ENCODE peak calls at places on chromosomes 7 and 10, in six cellular contexts. C is IMR-90, Y is psoas muscle, W is BE2C, A is tibial nerve, E is WERI-Rb-1. Q is an unnamed sample.
A peak's percentile ranks its signal among the peaks of the same experiment; 100 is the strongest.

GRCh38 chr10:92822060-92822634 is 26.2 kb upstream of the EXOC6 start:
- DNase-seq in E (no peak), C (peak; percentile 95), W (no peak), A (no peak), Y (no peak), Q (no peak)

GRCh38 chr7:139687980-139688632 is 89.7 kb downstream of the HIPK2 start:
- DNase-seq in E (no peak), Y (no peak), A (no peak), W (peak; percentile 52), C (peak; percentile 55), Q (no peak)

GRCh38 chr10:16828731-16829175 is 11.5 kb upstream of the RSU1 start:
- DNase-seq in E (no peak), Y (peak; percentile 35), C (peak; percentile 83), W (no peak), A (no peak), Q (no peak)

GRCh38 chr7:81470084-81470723 is 299.6 kb downstream of the HGF start:
- DNase-seq in Y (peak; percentile 67), C (peak; percentile 81), W (peak; percentile 82), A (peak; percentile 38), E (peak; percentile 73), Q (peak; percentile 70)

GRCh38 chr7:148697256-148697841 is 1.4 kb upstream of the CUL1 start:
- DNase-seq in A (peak; percentile 54), E (no peak), C (peak; percentile 63), W (peak; percentile 15), Y (peak; percentile 27), Q (no peak)

GRCh38 chr7:31488562-31489203 is 25.2 kb upstream of the ITPRID1 start:
- DNase-seq in E (peak; percentile 77), A (peak; percentile 24), C (no peak), W (peak; percentile 67), Y (peak; percentile 24), Q (peak; percentile 38)

GRCh38 chr7:26091933-26092332 is 60.1 kb upstream of the NFE2L3 start:
- DNase-seq in W (no peak), E (no peak), A (no peak), Y (no peak), C (peak; percentile 13), Q (no peak)

GRCh38 chr7:24963218-24963617 is 16.8 kb downstream of the OSBPL3 start:
- DNase-seq in C (peak; percentile 32), E (no peak), Y (peak; percentile 18), W (no peak), A (peak; percentile 59), Q (no peak)

GRCh38 chr10:191703-192518 is 56.7 kb downstream of the ZMYND11 start:
- DNase-seq in Y (peak; percentile 14), E (no peak), W (no peak), A (peak; percentile 13), C (peak; percentile 75), Q (no peak)

GRCh38 chr7:22339725-22340390 is 17.1 kb downstream of the RAPGEF5 start:
- DNase-seq in C (no peak), Y (no peak), A (no peak), W (no peak), E (no peak), Q (no peak)

GRCh38 chr10:44801383-44802327 is 109.5 kb upstream of the TMEM72 start:
- DNase-seq in Y (peak; percentile 61), W (peak; percentile 20), E (no peak), A (peak; percentile 66), C (peak; percentile 97), Q (no peak)

GRCh38 chr7:55026867-55027490 is 8.2 kb downstream of the EGFR start:
- DNase-seq in A (no peak), C (peak; percentile 48), W (peak; percentile 40), Y (no peak), E (no peak), Q (no peak)

GRCh38 chr7:6167004-6167551 is 105.3 kb downstream of the CYTH3 start:
- DNase-seq in W (peak; percentile 87), Y (no peak), C (no peak), E (no peak), A (no peak), Q (no peak)

GRCh38 chr10:57849726-57850357 is 417.9 kb downstream of the IPMK start:
- DNase-seq in E (no peak), W (no peak), C (peak; percentile 2), A (no peak), Y (no peak), Q (no peak)

GRCh38 chr7:152859781-152860191 is 100.2 kb downstream of the ACTR3B start:
- DNase-seq in W (no peak), C (no peak), Y (no peak), A (no peak), E (peak; percentile 22), Q (no peak)

GRCh38 chr7:151687523-151688235 is 168.0 kb upstream of the RHEB start:
- DNase-seq in E (no peak), C (peak; percentile 96), Y (peak; percentile 70), W (no peak), A (peak; percentile 55), Q (no peak)

GRCh38 chr7:142066536-142066935 is 45.0 kb upstream of the MGAM2 start:
- DNase-seq in A (no peak), W (no peak), Y (no peak), C (no peak), E (no peak), Q (no peak)

GRCh38 chr10:974785-975074 is 13.5 kb upstream of the GTPBP4 start:
- DNase-seq in A (no peak), E (no peak), C (no peak), W (no peak), Y (no peak), Q (no peak)

GRCh38 chr10:132240581-132240980 is 53.8 kb downstream of the DPYSL4 start:
- DNase-seq in Y (no peak), W (no peak), C (no peak), A (no peak), E (no peak), Q (no peak)

GRCh38 chr10:75335191-75335590 is 66.4 kb downstream of the ZNF503 start:
- DNase-seq in Y (no peak), E (no peak), A (no peak), C (no peak), W (no peak), Q (no peak)

GRCh38 chr7:50449501-50449880 is 659 bp downstream of the FIGNL1 start:
- DNase-seq in C (no peak), E (no peak), A (no peak), W (no peak), Y (no peak), Q (no peak)

GRCh38 chr10:83917519-83918506 is 221.5 kb upstream of the GHITM start:
- DNase-seq in E (no peak), A (no peak), W (peak; percentile 63), C (no peak), Y (no peak), Q (peak; percentile 31)

GRCh38 chr10:31745612-31746376 is 182.8 kb downstream of the ARHGAP12 start:
- DNase-seq in Y (no peak), C (peak; percentile 97), E (no peak), A (no peak), W (no peak), Q (no peak)

GRCh38 chr7:73738220-73738611 is 386 bp downstream of the ABHD11 start:
- DNase-seq in C (peak; percentile 25), Y (peak; percentile 63), E (peak; percentile 59), A (no peak), W (peak; percentile 71), Q (peak; percentile 26)

GRCh38 chr7:100469227-100470044 is 5.4 kb upstream of the SPACDR start:
- DNase-seq in A (peak; percentile 93), W (peak; percentile 92), C (peak; percentile 64), Y (peak; percentile 88), E (peak; percentile 83), Q (peak; percentile 97)

GRCh38 chr7:2939193-2939885 is 95.2 kb upstream of the GNA12 start:
- DNase-seq in A (no peak), W (no peak), Y (no peak), C (peak; percentile 9), E (no peak), Q (no peak)

GRCh38 chr10:58513189-58514101 is 773 bp downstream of the BICC1 start:
- DNase-seq in A (peak; percentile 75), W (peak; percentile 32), E (peak; percentile 66), Y (peak; percentile 73), C (peak; percentile 84), Q (peak; percentile 17)

DNA sequence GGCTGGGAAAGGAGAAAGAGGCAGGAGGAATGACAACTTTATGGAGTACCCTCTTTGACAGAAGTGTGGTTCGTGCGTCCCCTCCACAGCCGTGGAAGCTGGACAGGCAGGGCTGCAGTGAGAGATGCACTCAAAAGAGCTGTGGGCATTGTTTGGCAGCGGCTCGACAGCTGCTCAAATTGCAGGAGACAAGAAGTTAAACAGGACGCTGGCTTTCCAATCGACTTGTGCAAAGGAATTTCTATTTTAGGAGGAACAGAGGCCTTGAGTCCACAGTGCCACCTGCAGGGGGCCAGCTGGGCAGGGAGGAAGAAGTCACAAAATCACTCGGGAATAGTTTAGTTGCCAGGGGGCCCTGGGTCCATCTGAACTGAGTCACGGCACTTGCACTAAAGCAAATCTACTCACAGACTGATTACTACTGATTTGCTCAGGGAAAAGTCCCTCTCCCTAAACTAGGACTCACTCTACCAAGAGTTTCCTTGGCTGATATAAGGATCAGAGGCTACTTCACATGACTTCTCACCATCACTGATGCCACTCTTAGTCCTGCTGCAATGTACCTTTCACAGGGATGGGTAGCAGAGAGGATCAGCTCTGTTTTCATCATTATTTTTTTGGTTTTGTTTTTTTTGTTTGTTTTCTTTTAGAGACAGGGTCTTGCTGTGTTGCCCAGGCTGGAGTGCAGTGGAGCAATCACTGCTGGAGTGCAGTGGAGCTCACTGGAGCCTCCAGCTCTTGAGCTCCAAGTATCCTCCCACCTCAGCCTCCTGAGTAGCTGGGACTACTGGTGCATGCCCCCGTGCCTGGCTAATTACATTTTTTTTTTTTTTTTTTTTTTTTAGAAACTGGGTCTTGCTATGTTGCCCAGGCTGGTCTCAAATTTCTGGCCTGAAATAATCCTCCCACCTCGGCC is 200.8 kb downstream of the JCAD start:
- DNase-seq in E (peak; percentile 7), C (peak; percentile 82), A (no peak), W (peak; percentile 26), Y (peak; percentile 70), Q (peak; percentile 38)
- TF ChIP-seq CTCF in E (no peak), C (peak; percentile 81), A (peak; percentile 29), W (peak; percentile 51), Y (peak; percentile 68), Q (peak; percentile 69)

DNA sequence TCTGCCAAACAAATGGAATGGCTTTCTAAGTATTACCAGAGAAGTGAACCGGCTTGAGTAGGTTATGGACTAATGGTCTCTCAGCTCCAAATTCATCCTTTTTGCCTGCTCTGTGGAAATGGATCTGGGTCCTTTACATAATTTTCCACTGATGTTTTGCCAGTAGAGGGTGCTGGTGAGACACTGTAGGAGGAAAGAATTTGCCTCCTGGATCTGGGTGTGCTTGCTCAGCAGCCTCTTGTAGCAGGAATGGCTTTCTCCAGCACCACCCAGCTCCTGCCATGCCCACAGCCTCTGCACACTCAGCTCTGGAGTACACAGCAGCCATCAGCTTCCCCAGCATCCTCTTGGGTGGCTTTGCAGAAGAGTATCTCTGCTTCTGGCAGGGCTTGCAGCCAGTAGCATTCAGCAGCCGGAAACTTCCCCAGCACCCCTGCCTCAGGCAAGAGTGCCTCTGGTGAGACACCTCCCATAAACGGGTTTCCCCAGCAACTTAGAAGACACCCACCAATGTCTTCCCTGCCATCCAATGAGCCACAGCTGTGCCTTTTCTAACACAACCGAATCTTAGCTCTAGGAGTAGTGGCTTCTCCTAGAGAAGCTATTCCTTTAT is 235.0 kb upstream of the PLPP4 start:
- DNase-seq in E (peak; percentile 69), W (peak; percentile 72), A (no peak), C (no peak), Y (no peak), Q (peak; percentile 30)
- TF ChIP-seq CTCF in E (peak; percentile 70), W (peak; percentile 86), A (no peak), C (peak; percentile 20), Y (no peak), Q (peak; percentile 74)

GRCh38 chr10:53422223-53422888 is 649.8 kb upstream of the MBL2 start:
- DNase-seq in E (no peak), Y (no peak), C (no peak), A (no peak), W (no peak), Q (no peak)
- TF ChIP-seq CTCF in E (no peak), Y (no peak), C (no peak), A (no peak), W (no peak), Q (no peak)

GRCh38 chr7:95529701-95530100 is 44.0 kb downstream of the ASB4 start:
- DNase-seq in C (no peak), A (no peak), W (no peak), Y (no peak), E (no peak), Q (no peak)
- TF ChIP-seq CTCF in C (no peak), A (no peak), W (no peak), Y (no peak), E (no peak), Q (no peak)

Q was measured in neural crest cell.